ENCODE peak calls at places on chromosomes 12 and 14, in five cellular contexts. O, Y, D, M and V are unnamed samples.

GRCh38 chr14:38101679-38102078 is 106.0 kb upstream of the SSTR1 start:
- DNase-seq in Y (no peak), M (no peak), O (no peak), D (no peak), V (no peak)

GRCh38 chr12:3132636-3133409 is 55.6 kb downstream of the TSPAN9 start:
- DNase-seq in Y (peak), M (no peak), O (no peak), D (peak), V (peak)

GRCh38 chr14:74697543-74697942 is 15.3 kb downstream of the AREL1 start:
- DNase-seq in M (no peak), D (no peak), Y (peak), O (no peak), V (peak)

GRCh38 chr12:57738661-57739237 is at the start of gene AGAP2:
- DNase-seq in O (no peak), D (peak), M (peak), Y (no peak), V (peak)

GRCh38 chr12:112126000-112126431 is 656 bp downstream of the TRAFD1 start:
- DNase-seq in M (peak), O (no peak), D (peak), Y (no peak), V (no peak)

GRCh38 chr12:9730011-9730410 is 2.9 kb downstream of the CLECL1 start:
- DNase-seq in M (no peak), O (no peak), D (no peak), Y (no peak), V (no peak)

GRCh38 chr12:47813491-47814196 is 6.1 kb downstream of the HDAC7 start:
- DNase-seq in Y (no peak), D (no peak), O (no peak), M (peak), V (no peak)

GRCh38 chr12:66152732-66153131 is 17.1 kb downstream of the TMBIM4 start:
- DNase-seq in D (no peak), M (no peak), O (peak), Y (peak), V (peak)

GRCh38 chr12:122862110-122862634 is 26.9 kb downstream of the HIP1R start:
- DNase-seq in D (peak), M (no peak), Y (no peak), O (no peak), V (no peak)

GRCh38 chr12:39451977-39452376 is 9.1 kb upstream of the KIF21A start:
- DNase-seq in D (no peak), M (no peak), O (no peak), Y (no peak), V (no peak)

GRCh38 chr14:100577321-100577985 is 9.8 kb downstream of the BEGAIN start:
- DNase-seq in M (no peak), D (peak), Y (no peak), O (no peak), V (no peak)

GRCh38 chr12:6038160-6038559 is 86.3 kb downstream of the VWF start:
- DNase-seq in M (peak), Y (peak), D (peak), O (peak), V (peak)

GRCh38 chr12:49332441-49332861 is 4.5 kb downstream of the C1QL4 start:
- DNase-seq in D (no peak), O (no peak), M (no peak), Y (no peak), V (no peak)

GRCh38 chr14:79278798-79279644 is 932.3 kb downstream of the DIO2 start:
- DNase-seq in D (peak), O (peak), Y (peak), M (peak), V (peak)

GRCh38 chr14:90663680-90664079 is 152.6 kb downstream of the TTC7B start:
- DNase-seq in D (no peak), M (no peak), Y (no peak), O (no peak), V (no peak)

GRCh38 chr12:29239336-29239735 is 90.3 kb downstream of the FAR2 start:
- DNase-seq in Y (no peak), M (no peak), D (no peak), O (no peak), V (no peak)

GRCh38 chr12:100375023-100375737 is 18.3 kb downstream of the SLC17A8 start:
- DNase-seq in O (no peak), M (peak), Y (peak), D (peak), V (peak)

GRCh38 chr12:107543841-107544240 is 141.8 kb upstream of the PWP1 start:
- DNase-seq in O (no peak), M (no peak), Y (no peak), D (no peak), V (no peak)

GRCh38 chr14:65938738-65939137 is 526.2 kb downstream of the FUT8 start:
- DNase-seq in M (no peak), O (no peak), D (no peak), Y (no peak), V (no peak)

GRCh38 chr12:48199784-48200198 is 3.3 kb downstream of the OR10AD1 start:
- DNase-seq in M (no peak), O (peak), D (peak), Y (peak), V (no peak)

GRCh38 chr12:3077572-3078081 is 448 bp downstream of the TSPAN9 start:
- DNase-seq in O (no peak), Y (peak), M (no peak), D (peak), V (peak)

GRCh38 chr12:6452245-6452731 is 446 bp downstream of the TAPBPL start:
- DNase-seq in M (peak), Y (no peak), D (no peak), O (no peak), V (no peak)

GRCh38 chr12:90129369-90130030 is 420.9 kb upstream of the ATP2B1 start:
- DNase-seq in M (no peak), O (no peak), Y (no peak), D (no peak), V (no peak)

GRCh38 chr12:104602426-104602825 is 145.7 kb downstream of the CHST11 start:
- DNase-seq in O (no peak), Y (no peak), D (no peak), M (peak), V (no peak)

GRCh38 chr12:69324797-69325466 is 23.2 kb upstream of the LYZ start:
- DNase-seq in Y (no peak), M (no peak), O (no peak), D (peak), V (no peak)

GRCh38 chr12:62530596-62530995 is 64.0 kb downstream of the MON2 start:
- DNase-seq in Y (peak), D (no peak), M (no peak), O (peak), V (peak)

GRCh38 chr12:124909831-124910560 is 4.5 kb downstream of the UBC start:
- DNase-seq in Y (peak), O (peak), D (no peak), M (no peak), V (peak)

DNA sequence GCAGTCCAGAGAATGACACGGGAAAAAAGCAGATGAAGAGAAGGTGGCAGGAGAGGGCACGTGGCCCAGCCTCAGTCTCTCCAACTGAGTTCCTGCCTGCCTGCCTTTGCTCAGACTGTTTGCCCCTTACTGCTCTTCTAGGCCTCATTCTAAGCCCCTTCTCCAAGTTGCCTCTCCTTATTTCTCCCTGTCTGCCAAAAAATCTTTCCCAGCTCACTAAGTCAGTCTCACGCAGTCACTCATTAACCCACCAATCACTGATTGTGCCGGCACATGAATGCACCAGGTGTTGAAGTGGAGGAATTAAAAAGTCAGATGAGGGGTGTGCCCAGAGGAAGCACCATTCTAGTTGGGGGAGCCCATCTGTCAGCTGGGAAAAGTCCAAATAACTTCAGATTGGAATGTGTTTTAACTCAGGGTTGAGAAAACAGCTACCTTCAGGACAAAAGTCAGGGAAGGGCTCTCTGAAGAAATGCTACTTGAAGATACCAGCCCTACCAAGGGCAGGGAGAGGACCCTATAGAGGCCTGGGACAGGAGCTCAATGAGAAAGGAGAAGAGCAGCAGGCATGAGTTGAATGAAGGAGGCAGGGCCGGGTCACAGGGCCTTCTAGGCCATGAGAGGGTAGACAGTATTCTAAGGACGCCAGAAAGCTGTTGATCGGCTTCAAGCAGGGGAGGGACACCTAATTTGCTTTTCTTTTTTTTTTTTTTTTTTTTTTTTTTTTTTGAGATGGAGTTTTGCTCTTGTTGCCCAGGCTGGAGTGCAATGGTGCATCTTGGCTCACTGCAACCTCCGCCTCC is 40.9 kb downstream of the DAD1 start:
- DNase-seq in Y (no peak), M (no peak), D (no peak), O (no peak), V (no peak)
- H3K27ac ChIP-seq in Y (no peak), M (no peak), D (no peak), O (no peak), V (no peak)

GRCh38 chr14:105525861-105526780 is at the start of gene TMEM121:
- DNase-seq in M (peak), Y (no peak), O (no peak), D (peak), V (no peak)
- H3K9ac ChIP-seq in M (no peak), Y (no peak), O (peak), D (no peak), V (peak)

GRCh38 chr12:31011746-31012567 is 61.7 kb upstream of the DDX11 start:
- DNase-seq in O (no peak), D (peak), M (no peak), Y (no peak), V (no peak)
- TF ChIP-seq CTCF in O (no peak), D (peak), M (peak), Y (no peak), V (no peak)

DNA sequence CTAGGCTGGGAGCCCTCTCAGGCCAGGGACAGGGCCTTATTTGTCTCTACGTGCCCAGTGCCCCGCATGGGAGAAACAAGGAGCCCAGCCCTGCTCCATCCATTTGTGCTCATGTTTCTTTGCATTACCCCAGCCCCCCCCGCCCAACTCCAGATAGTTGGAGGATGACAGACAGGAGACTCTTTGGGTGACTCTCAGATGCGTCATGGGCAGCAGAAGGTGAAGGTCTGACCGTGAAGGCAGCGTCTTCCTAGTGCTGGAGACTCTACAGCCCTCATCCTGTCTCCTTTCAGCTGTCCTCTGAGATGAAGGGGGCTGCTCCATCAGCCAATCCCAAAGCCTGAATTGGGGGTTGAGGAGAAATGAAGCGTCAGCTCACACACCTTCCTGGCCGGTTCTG is 283 bp upstream of the PSMB11 start:
- DNase-seq in Y (no peak), M (no peak), D (no peak), O (peak), V (no peak)
- H3K27ac ChIP-seq in Y (no peak), M (no peak), D (no peak), O (no peak), V (no peak)

GRCh38 chr14:64504897-64505771 is 564 bp downstream of the ZBTB1 start:
- DNase-seq in Y (peak), M (peak), O (peak), D (peak), V (peak)
- H3K9ac ChIP-seq in Y (peak), M (peak), O (peak), D (peak), V (peak)